ENCODE peak calls at places on chromosomes 1 and 21, in six cellular contexts. U is GM12878; M is psoas muscle; R is NT2/D1; T is neuronal stem cell; A is CD8-positive, alpha-beta T cell. V is an unnamed sample.
A peak's percentile ranks its signal among the peaks of the same experiment; 100 is the strongest.

GRCh38 chr1:152168535-152168868 is 9.5 kb upstream of the RPTN start:
- DNase-seq in U (no peak), T (no peak), R (no peak), A (no peak), M (no peak), V (no peak)

GRCh38 chr1:231893400-231894102 is 267.0 kb downstream of the DISC1 start:
- DNase-seq in R (no peak), T (no peak), A (no peak), M (no peak), U (no peak), V (no peak)

GRCh38 chr1:26161408-26162219 is 2.7 kb downstream of the FAM110D start:
- DNase-seq in T (no peak), M (peak; percentile 69), U (no peak), R (no peak), A (no peak), V (no peak)

GRCh38 chr21:41747943-41748738 is 18.7 kb downstream of the RIPK4 start:
- DNase-seq in M (no peak), U (no peak), R (no peak), T (no peak), A (no peak), V (no peak)

GRCh38 chr1:21216835-21217811 is 40.4 kb upstream of the EIF4G3 start:
- DNase-seq in U (no peak), T (no peak), M (peak; percentile 44), A (peak; percentile 52), R (peak; percentile 40), V (peak; percentile 84)

GRCh38 chr1:78375996-78376395 is 114.8 kb upstream of the PTGFR start:
- DNase-seq in M (no peak), T (no peak), R (no peak), U (no peak), A (no peak), V (no peak)

GRCh38 chr1:38000529-38001453 is 4.5 kb downstream of the FHL3 start:
- DNase-seq in R (peak; percentile 92), A (no peak), U (no peak), T (no peak), M (peak; percentile 51), V (no peak)

GRCh38 chr1:216119600-216119999 is 303.6 kb downstream of the USH2A start:
- DNase-seq in R (peak; percentile 16), T (no peak), U (no peak), A (no peak), M (no peak), V (no peak)

GRCh38 chr1:247347395-247348222 is 15.9 kb upstream of the ZNF496 start:
- DNase-seq in A (no peak), M (peak; percentile 19), T (no peak), U (no peak), R (no peak), V (no peak)

GRCh38 chr1:88272216-88272615 is 411.9 kb upstream of the PKN2 start:
- DNase-seq in A (no peak), T (no peak), M (no peak), R (no peak), U (no peak), V (peak; percentile 76)

GRCh38 chr1:77671836-77672235 is 10.6 kb downstream of the ZZZ3 start:
- DNase-seq in A (no peak), M (no peak), R (no peak), T (no peak), U (no peak), V (no peak)

GRCh38 chr1:239616686-239617085 is 230.3 kb downstream of the CHRM3 start:
- DNase-seq in R (no peak), T (no peak), M (no peak), U (no peak), A (no peak), V (no peak)

GRCh38 chr1:67684526-67685066 is 405 bp upstream of the GADD45A start:
- DNase-seq in T (no peak), U (no peak), R (no peak), A (no peak), M (no peak), V (no peak)

GRCh38 chr1:228368801-228369607 is 37.6 kb downstream of the TRIM11 start:
- DNase-seq in T (no peak), A (no peak), R (no peak), M (peak; percentile 40), U (no peak), V (no peak)

GRCh38 chr1:38043036-38043747 is 3.4 kb downstream of the POU3F1 start:
- DNase-seq in U (no peak), R (no peak), T (no peak), A (no peak), M (no peak), V (no peak)

GRCh38 chr21:38303300-38303699 is 46.5 kb downstream of the KCNJ15 start:
- DNase-seq in T (no peak), M (peak; percentile 61), R (no peak), A (no peak), U (no peak), V (no peak)

GRCh38 chr1:93526431-93526830 is 78.5 kb downstream of the FNBP1L start:
- DNase-seq in R (no peak), U (no peak), A (no peak), T (no peak), M (no peak), V (no peak)
- H3K36me3 ChIP-seq in R (peaks cover 51% of the 10 kb centered on the region), U (no peaks in the 10 kb centered on the region), A (no peaks in the 10 kb centered on the region), T (peaks cover 99% of the 10 kb centered on the region), M (no peaks in the 10 kb centered on the region), V (no peaks in the 10 kb centered on the region)

GRCh38 chr1:4121293-4121684 is 221.2 kb upstream of the C1orf174 start:
- DNase-seq in A (no peak), R (no peak), U (no peak), M (no peak), T (no peak), V (no peak)
- H3K9me3 ChIP-seq in A (no peaks in the 10 kb centered on the region), R (no peaks in the 10 kb centered on the region), U (no peaks in the 10 kb centered on the region), M (no peaks in the 10 kb centered on the region), T (no peaks in the 10 kb centered on the region), V (no peaks in the 10 kb centered on the region)

GRCh38 chr1:226394461-226394860 is 13.4 kb downstream of the PARP1 start:
- DNase-seq in T (no peak), R (no peak), M (no peak), A (no peak), U (no peak), V (no peak)
- H3K36me3 ChIP-seq in T (peaks cover 98% of the 10 kb centered on the region), R (peaks cover 94% of the 10 kb centered on the region), M (no peaks in the 10 kb centered on the region), A (peaks cover 26% of the 10 kb centered on the region), U (peaks cover 39% of the 10 kb centered on the region), V (peaks cover 83% of the 10 kb centered on the region)

DNA sequence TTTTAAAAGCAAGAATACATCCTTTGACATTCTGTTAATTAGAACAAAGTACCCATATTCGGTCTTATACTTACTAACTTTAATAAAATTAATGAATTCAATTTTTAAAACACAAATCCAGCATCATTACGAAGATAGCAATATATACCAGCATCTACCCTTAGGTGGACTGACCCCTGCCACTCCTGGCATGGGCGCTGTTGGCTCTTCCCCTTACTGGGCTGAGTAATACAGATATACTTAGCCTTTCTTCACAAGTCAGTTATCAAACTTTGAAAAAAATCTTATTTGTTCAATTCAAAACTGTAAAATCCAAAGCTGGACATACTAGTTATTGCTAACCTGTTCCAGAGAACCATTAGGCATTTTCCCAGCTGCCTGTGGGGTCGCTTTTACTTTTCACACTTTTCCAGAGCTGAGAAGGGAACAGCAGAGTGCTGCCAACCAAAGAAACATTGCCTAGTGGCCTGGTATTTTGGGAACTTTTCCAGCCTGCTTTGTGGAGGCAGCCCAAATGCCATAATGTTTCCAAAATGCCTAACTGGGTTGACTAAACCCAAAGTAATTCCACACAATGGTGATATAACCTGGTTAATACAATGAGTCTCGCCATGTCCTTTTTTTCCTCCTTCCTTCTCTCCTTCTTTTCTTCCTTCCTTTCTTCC is 424.7 kb upstream of the ADGRL2 start:
- DNase-seq in T (no peak), R (no peak), U (no peak), A (no peak), M (no peak), V (no peak)
- H3K9me3 ChIP-seq in T (peaks cover 2% of the 10 kb centered on the region), R (no peaks in the 10 kb centered on the region), U (no peaks in the 10 kb centered on the region), A (no peaks in the 10 kb centered on the region), M (no peaks in the 10 kb centered on the region), V (no peaks in the 10 kb centered on the region)

GRCh38 chr1:119715542-119715941 is 3.8 kb downstream of the PHGDH start:
- DNase-seq in M (no peak), R (no peak), U (no peak), T (no peak), A (no peak), V (peak; percentile 52)
- H3K36me3 ChIP-seq in M (no peaks in the 10 kb centered on the region), R (peaks cover 45% of the 10 kb centered on the region), U (no peaks in the 10 kb centered on the region), T (peaks cover 41% of the 10 kb centered on the region), A (no peaks in the 10 kb centered on the region), V (peaks cover 23% of the 10 kb centered on the region)

DNA sequence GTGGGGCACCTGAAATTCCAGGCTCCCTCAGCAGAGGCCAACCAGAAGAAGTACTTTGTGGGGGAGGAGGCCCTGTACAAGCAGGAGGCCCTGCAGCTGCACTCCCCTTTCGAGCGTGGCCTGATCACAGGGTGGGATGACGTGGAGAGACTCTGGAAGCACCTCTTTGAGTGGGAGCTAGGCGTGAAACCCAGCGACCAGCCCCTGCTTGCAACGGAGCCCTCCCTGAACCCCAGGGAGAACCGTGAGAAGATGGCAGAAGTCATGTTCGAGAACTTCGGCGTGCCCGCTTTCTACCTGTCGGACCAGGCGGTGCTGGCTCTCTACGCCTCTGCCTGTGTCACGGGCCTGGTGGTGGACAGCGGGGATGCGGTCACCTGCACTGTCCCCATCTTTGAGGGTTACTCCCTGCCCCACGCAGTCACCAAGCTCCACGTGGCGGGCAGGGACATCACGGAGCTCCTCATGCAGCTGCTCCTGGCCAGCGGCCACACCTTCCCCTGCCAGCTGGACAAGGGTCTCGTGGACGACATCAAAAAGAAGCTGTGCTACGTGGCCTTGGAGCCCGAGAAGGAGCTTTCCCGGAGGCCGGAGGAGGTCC is 634 bp downstream of the ACTRT2 start:
- DNase-seq in U (no peak), M (no peak), A (no peak), R (no peak), T (no peak), V (no peak)
- H3K9me3 ChIP-seq in U (no peaks in the 10 kb centered on the region), M (no peaks in the 10 kb centered on the region), A (no peaks in the 10 kb centered on the region), R (peaks cover 9% of the 10 kb centered on the region), T (no peaks in the 10 kb centered on the region), V (no peaks in the 10 kb centered on the region)

V was measured in HAP-1.